ENCODE peak calls at places on chromosomes 3 and 15, in five cellular contexts. U is LHCN-M2; J is NCI-H1436; Z is astrocyte of the cerebellum; Q is stimulated activated naive CD8-positive, alpha-beta T cell treated with anti-CD3 and anti-CD28 coated beads, Interleukin-15, Interleukin-2, amounts not matched to agents 100 U/mL and 50 U/mL, for 24 hours. L is an unnamed sample.

GRCh38 chr3:3699816-3700633 is 99.2 kb upstream of the LRRN1 start:
- DNase-seq in U (no peak), Q (no peak), J (no peak), Z (peak), L (no peak)

GRCh38 chr15:43517354-43518072 is at the start of gene MAP1A:
- DNase-seq in Q (no peak), Z (peak), J (peak), U (peak), L (no peak)

GRCh38 chr3:49903451-49904424 is at the start of gene MST1R:
- DNase-seq in Z (no peak), J (peak), Q (peak), U (no peak), L (no peak)

GRCh38 chr15:75161788-75162414 is 39.8 kb upstream of the C15orf39 start:
- DNase-seq in U (no peak), J (no peak), Q (no peak), Z (no peak), L (no peak)

GRCh38 chr15:73017987-73018386 is 34.3 kb upstream of the NEO1 start:
- DNase-seq in J (no peak), Z (no peak), U (no peak), Q (no peak), L (no peak)

GRCh38 chr15:70214941-70215635 is 117.4 kb upstream of the TLE3 start:
- DNase-seq in J (no peak), Z (no peak), Q (no peak), U (no peak), L (no peak)

GRCh38 chr3:114389156-114389555 is 95.3 kb downstream of the TIGIT start:
- DNase-seq in Z (no peak), U (no peak), J (no peak), Q (peak), L (no peak)

GRCh38 chr3:127606086-127606805 is 8.0 kb downstream of the MCM2 start:
- DNase-seq in U (no peak), Q (no peak), Z (no peak), J (no peak), L (no peak)

GRCh38 chr3:179971280-179971679 is 65.5 kb downstream of the PEX5L start:
- DNase-seq in Q (no peak), J (no peak), U (no peak), Z (no peak), L (no peak)

GRCh38 chr15:80444680-80445251 is 40.6 kb downstream of the ARNT2 start:
- DNase-seq in U (no peak), Q (no peak), J (no peak), Z (no peak), L (no peak)

GRCh38 chr15:69537085-69537484 is 84.5 kb downstream of the RPLP1 start:
- DNase-seq in Q (no peak), J (peak), U (no peak), Z (no peak), L (no peak)

GRCh38 chr3:1477669-1478068 is 384.8 kb downstream of the CNTN6 start:
- DNase-seq in J (no peak), U (no peak), Z (no peak), Q (no peak), L (no peak)

GRCh38 chr15:66497502-66498455 is at the start of gene SNAPC5:
- DNase-seq in J (peak), Q (peak), Z (peak), U (peak), L (peak)

GRCh38 chr3:172129868-172130751 is 90.7 kb downstream of the FNDC3B start:
- DNase-seq in Q (peak), U (peak), J (no peak), Z (peak), L (no peak)

GRCh38 chr3:14879161-14879888 is 60.6 kb downstream of the FGD5 start:
- DNase-seq in U (no peak), Q (peak), Z (no peak), J (no peak), L (no peak)

GRCh38 chr15:68634531-68634930 is 55.7 kb downstream of the CORO2B start:
- DNase-seq in Z (no peak), U (no peak), Q (no peak), J (no peak), L (no peak)